ENCODE peak calls at places on chromosomes 7 and 10, in five cellular contexts. C is adrenal gland, R is ovary, Y is vagina, Z is breast epithelium. F is an unnamed sample.

GRCh38 chr10:17210361-17210760 is 8.9 kb upstream of the TRDMT1 start:
- DNase-seq in C (no peak), R (no peak), Y (no peak), Z (no peak), F (no peak)

GRCh38 chr7:52911326-52911725 is 124.1 kb upstream of the POM121L12 start:
- DNase-seq in C (no peak), R (no peak), Y (no peak), Z (no peak), F (no peak)

GRCh38 chr7:159104188-159105030 is 40.3 kb downstream of the VIPR2 start:
- DNase-seq in C (no peak), R (peak), Y (no peak), Z (no peak), F (peak)

GRCh38 chr10:24858244-24858907 is 94.0 kb downstream of the PRTFDC1 start:
- DNase-seq in C (no peak), R (no peak), Y (no peak), Z (no peak), F (no peak)

GRCh38 chr7:18459439-18459838 is 36.1 kb upstream of the HDAC9 start:
- DNase-seq in C (no peak), R (no peak), Y (no peak), Z (no peak), F (no peak)

GRCh38 chr10:118800920-118801319 is 46.1 kb upstream of the CACUL1 start:
- DNase-seq in C (peak), R (no peak), Y (no peak), Z (peak), F (no peak)

GRCh38 chr10:88037623-88038022 is 174.2 kb downstream of the PTEN start:
- DNase-seq in C (no peak), R (no peak), Y (no peak), Z (no peak), F (no peak)

GRCh38 chr10:2938869-2939268 is 128.5 kb upstream of the PFKP start:
- DNase-seq in C (no peak), R (no peak), Y (no peak), Z (no peak), F (no peak)

GRCh38 chr7:47148541-47149207 is 433.2 kb downstream of the TNS3 start:
- DNase-seq in C (no peak), R (no peak), Y (no peak), Z (no peak), F (no peak)

DNA sequence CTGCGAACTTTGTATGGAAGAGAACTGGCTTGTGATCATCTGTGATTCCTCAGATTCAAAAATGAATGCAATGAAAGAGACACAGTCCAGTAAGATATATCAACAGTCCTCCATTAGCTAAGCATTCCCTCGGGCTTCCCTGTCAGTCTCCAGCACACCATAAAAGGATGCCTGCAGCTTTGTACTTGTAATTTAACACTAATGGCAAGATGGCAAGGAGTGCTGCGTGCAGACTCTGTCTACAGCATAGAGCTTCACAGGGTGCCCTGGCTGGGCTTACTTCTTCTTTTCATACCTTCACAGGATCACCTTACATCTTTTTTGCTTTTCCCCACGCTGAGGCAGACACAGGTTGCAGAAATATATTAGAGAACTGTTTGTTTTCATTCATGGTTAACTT is 200.0 kb downstream of the GFRA1 start:
- DNase-seq in C (no peak), R (no peak), Y (no peak), Z (no peak), F (no peak)
- H3K27ac ChIP-seq in C (no peak), R (no peak), Y (no peak), Z (no peak), F (no peak)

DNA sequence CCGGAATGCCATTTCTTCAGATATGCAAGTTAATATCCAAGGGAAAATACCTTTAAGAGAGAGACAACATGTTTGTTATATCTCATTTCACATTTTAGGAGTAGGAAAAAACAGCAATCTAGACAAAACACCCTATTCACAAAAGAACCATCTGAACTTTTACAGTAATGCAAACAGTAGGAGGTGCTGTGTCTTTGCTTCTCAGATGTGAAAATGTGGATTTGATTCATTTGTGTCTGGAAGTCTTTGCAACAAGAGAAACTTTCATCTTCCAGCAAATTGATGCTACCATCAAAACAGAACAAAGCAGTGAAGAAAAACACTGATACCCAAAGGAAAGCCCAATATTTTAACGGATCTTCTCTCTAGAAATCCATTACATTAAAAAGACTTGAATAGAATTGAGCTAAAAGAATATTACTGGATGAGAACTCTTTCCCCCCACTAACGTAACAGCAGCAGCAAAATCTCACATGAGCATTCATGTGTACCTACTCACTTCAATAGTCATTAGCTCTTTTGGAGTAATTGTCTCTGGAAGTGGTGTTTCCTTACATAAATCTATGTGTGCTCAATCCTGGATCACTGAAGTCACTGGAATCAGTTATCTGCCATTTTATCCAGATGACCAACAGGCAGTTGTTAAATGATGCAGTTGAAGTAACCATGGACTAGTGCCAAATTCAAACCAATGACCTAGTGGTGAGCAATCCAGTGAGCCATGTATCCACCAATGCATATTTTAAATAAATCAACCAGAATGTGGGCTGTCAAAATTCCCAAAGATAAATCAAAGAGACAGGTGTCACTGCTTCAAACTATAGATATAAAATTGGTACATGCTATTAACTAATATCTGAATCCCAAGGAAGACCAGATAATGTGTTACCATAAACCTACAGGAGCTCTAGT is 1.8 kb downstream of the SEMA3C start:
- DNase-seq in C (no peak), R (no peak), Y (no peak), Z (no peak), F (no peak)
- TF ChIP-seq CTCF in C (peak), R (no peak), Y (peak), Z (peak), F (peak)

GRCh38 chr10:72297281-72297967 is 23.7 kb downstream of the DDIT4 start:
- DNase-seq in C (peak), R (peak), Y (no peak), Z (peak), F (peak)
- TF ChIP-seq POLR2A in C (no peak), R (peak), Y (peak), Z (peak), F (peak)

GRCh38 chr7:94888995-94889523 is 18.3 kb upstream of the PPP1R9A start:
- DNase-seq in C (no peak), R (no peak), Y (no peak), Z (no peak), F (no peak)
- H3K27ac ChIP-seq in C (no peak), R (no peak), Y (no peak), Z (no peak), F (no peak)

GRCh38 chr7:141263983-141264382 is 190.1 kb downstream of the TMEM178B start:
- DNase-seq in C (no peak), R (no peak), Y (no peak), Z (no peak), F (no peak)
- TF ChIP-seq CTCF in C (no peak), R (no peak), Y (no peak), Z (no peak), F (no peak)

DNA sequence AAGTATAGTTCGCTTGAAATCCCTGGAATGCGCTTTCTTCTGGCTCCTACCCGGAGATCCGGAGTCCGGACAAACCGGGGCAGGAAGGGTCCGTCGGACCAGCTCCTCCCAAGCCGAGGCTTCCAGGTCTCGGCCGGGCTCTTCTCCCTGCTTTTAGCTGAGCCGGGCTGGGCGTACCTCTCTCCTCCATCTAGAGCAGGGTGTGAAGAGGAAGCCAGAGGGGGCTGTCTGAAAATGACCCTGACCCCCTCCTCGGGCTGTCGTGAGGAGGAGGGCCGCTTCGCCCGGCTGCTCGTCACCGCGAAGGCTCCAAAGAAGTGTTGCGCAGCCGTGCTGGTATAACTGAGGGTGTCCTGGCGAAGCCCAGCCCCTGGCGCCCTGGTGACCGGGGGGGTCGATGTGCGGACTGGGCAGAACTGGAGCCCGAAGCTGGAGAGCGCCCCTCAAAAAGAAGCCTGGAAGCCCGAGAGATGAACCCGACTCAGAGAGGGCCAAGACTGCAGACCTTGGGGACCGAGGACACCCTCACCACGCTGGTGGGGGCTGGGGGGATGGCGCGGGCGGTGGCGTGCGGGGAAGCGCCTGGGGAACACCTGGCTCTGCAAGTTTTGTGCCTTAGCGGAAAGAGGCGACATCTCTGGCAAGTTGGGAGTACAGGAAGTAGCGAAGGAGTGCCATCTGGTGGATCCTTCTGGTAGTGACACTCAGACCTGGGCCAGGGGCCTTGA is 5.7 kb downstream of the KAZALD1 start:
- DNase-seq in C (peak), R (peak), Y (no peak), Z (peak), F (peak)
- TF ChIP-seq POLR2A in C (no peak), R (no peak), Y (no peak), Z (no peak), F (no peak)

DNA sequence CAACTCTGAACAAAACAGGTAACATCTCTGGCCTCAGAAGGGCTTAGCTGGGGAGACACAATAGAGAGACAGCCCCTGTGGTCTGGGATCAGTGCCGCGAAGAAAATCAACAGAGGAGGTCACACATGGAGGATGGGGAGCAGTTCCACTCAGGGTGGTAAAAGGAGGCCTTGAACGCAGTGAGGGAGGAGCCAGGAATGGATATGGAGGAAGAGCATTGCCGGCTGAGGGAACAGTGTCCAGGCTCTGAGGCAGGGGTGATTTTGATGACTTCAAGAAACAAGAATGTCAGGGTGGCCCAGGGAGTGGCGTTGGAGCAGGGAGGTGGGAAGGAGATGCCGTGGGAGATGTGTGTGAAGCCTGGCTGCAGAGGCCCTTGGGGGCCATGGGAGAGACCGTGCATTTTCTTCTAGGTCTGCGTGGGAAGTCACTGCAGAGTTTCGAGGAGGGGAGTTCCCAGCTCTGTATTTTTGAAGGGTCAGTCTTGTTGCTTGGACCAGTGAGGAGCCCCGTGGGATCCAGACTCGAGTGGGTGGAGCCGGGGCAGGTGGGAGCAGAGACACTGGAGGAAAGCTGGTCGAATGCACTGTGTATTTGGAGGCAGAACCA is 35.7 kb upstream of the SH2D4B start:
- DNase-seq in C (no peak), R (no peak), Y (no peak), Z (no peak), F (no peak)
- H3K27ac ChIP-seq in C (no peak), R (peak), Y (peak), Z (peak), F (peak)

DNA sequence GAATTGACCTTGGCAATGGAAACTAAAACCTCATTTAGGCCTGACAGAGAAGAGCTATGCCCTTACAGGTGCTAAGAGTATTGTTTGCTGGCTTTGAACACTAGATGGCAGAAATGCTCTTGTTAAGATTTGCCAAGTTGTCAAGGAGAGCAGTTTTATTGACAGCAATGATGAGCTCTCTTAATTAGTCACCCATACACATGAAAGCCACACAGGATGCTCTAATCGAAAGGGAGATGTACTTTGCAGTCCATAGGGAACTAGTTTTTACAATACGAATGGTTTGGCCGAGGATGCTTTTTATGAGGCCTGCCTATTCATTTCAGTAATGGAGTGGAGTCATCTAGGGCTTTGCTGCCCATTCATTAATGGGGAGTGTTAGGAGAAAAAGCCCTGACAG is 45.4 kb upstream of the MBL2 start:
- DNase-seq in C (no peak), R (no peak), Y (no peak), Z (no peak), F (no peak)
- TF ChIP-seq CTCF in C (no peak), R (no peak), Y (no peak), Z (peak), F (no peak)

DNA sequence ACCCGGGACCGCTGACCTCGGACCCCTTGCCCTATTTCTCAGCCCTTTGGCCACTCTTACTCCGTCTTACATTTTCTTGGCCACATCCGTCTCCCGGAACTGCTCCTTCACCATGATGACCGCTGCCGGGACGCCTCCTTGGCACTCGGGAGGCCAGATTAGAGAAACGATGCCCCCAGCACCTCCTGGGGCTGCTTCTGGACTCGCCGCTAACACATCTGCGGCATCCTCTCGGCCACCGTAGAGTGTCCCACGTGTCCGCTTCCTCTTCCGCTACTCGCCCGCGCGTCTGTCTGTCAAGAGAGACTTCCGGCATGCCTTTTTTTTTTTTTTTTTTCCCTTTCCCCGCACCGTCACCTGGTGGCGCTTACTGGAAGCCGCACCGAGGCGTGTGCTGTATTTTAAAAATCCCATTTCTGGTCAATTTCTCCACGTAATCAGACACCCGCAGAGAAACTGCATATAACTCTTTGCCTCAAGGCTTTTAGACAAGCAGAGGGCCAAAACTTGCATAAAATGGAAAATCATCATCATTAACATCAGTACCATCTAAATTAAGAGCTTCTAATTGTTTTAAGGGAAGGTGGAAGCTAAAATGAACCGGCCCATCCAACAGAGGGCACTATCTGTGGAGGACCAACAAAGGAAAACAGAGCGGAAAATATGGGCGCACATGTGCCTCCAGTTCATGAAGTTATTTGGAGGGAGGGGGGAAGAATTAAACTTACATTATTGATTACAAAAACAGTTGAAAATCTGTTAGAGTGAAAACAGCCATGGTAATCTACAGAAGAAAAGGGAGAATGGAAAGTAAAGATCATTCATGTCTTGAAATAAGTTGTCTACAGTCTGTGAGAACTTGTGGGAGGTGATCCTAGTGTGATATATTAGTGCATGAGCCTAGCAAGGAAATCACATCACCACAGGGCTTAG is at the start of gene POLR3A:
- DNase-seq in C (peak), R (peak), Y (no peak), Z (peak), F (peak)
- TF ChIP-seq POLR2A in C (peak), R (no peak), Y (no peak), Z (no peak), F (peak)

F was measured in uterus.